ENCODE peak calls at places on chromosomes 13 and 19, in seven cellular contexts. J is IMR-90, G is fibroblast of mammary gland, T is right lobe of liver, B is GM20000, E is hepatic stellate cell, X is HFFc6. L is an unnamed sample.

GRCh38 chr19:50712833-50713232 is 6.8 kb downstream of the SHANK1 start:
- DNase-seq in J (no peak), G (no peak), T (no peak), B (no peak), E (no peak), X (no peak), L (no peak)

GRCh38 chr13:112771877-112772538 is 82.2 kb downstream of the ATP11A start:
- DNase-seq in J (no peak), G (no peak), T (no peak), B (no peak), E (no peak), X (no peak), L (no peak)

GRCh38 chr19:12955996-12956395 is 1.0 kb downstream of the GADD45GIP1 start:
- DNase-seq in J (no peak), G (no peak), T (no peak), B (no peak), E (no peak), X (no peak), L (no peak)

GRCh38 chr13:31209172-31209818 is 9.5 kb downstream of the B3GLCT start:
- DNase-seq in J (peak; percentile 36), G (peak; percentile 48), T (no peak), B (no peak), E (peak; percentile 45), X (no peak), L (no peak)

GRCh38 chr13:37476874-37477273 is 121.7 kb downstream of the POSTN start:
- DNase-seq in J (peak; percentile 83), G (peak; percentile 63), T (no peak), B (no peak), E (peak; percentile 9), X (peak; percentile 61), L (no peak)

GRCh38 chr19:35162471-35163326 is 8.2 kb downstream of the FXYD5 start:
- DNase-seq in J (no peak), G (no peak), T (no peak), B (no peak), E (no peak), X (peak; percentile 75), L (peak; percentile 72)

GRCh38 chr19:13089139-13089856 is 13.4 kb downstream of the LYL1 start:
- DNase-seq in J (no peak), G (no peak), T (no peak), B (no peak), E (peak; percentile 62), X (no peak), L (peak; percentile 21)

GRCh38 chr13:57634829-57635165 is 3.3 kb downstream of the PCDH17 start:
- DNase-seq in J (no peak), G (no peak), T (peak; percentile 18), B (no peak), E (no peak), X (no peak), L (no peak)

GRCh38 chr19:46731584-46731983 is 14.3 kb upstream of the FKRP start:
- DNase-seq in J (no peak), G (no peak), T (no peak), B (no peak), E (no peak), X (no peak), L (no peak)

GRCh38 chr19:8367327-8368001 is 3.5 kb downstream of the ANGPTL4 start:
- DNase-seq in J (peak; percentile 98), G (peak; percentile 96), T (peak; percentile 91), B (no peak), E (peak; percentile 94), X (peak; percentile 93), L (peak; percentile 90)

GRCh38 chr19:46308510-46308909 is 11.7 kb downstream of the HIF3A start:
- DNase-seq in J (no peak), G (no peak), T (no peak), B (no peak), E (no peak), X (no peak), L (no peak)

GRCh38 chr13:88802886-88803285 is 1131.7 kb downstream of the SLITRK5 start:
- DNase-seq in J (no peak), G (no peak), T (no peak), B (no peak), E (no peak), X (no peak), L (no peak)

GRCh38 chr13:90696656-90697055 is 650.8 kb upstream of the MIR17HG start:
- DNase-seq in J (peak; percentile 0), G (peak; percentile 30), T (no peak), B (no peak), E (no peak), X (no peak), L (no peak)

GRCh38 chr13:84649853-84650252 is 767.6 kb upstream of the SLITRK1 start:
- DNase-seq in J (peak; percentile 48), G (peak; percentile 50), T (no peak), B (no peak), E (no peak), X (peak; percentile 43), L (peak; percentile 1)

GRCh38 chr19:3243851-3244700 is 19.6 kb downstream of the CELF5 start:
- DNase-seq in J (peak; percentile 56), G (peak; percentile 52), T (no peak), B (no peak), E (no peak), X (peak; percentile 7), L (peak; percentile 54)